ENCODE peak calls at places on chromosomes 2 and 18, in seven cellular contexts. One of them, this sample, is unnamed.

GRCh38 chr2:177622516-177622915 is 229.9 kb downstream of the AGPS start:
- DNase-seq in A549: no peak
- DNase-seq in NB4: peak
- DNase-seq in Caco-2: peak
- DNase-seq in cardiac fibroblast: no peak
- DNase-seq in gastrocnemius medialis: no peak
- DNase-seq in prostate gland: no peak
- DNase-seq in this sample: no peak

GRCh38 chr2:21035974-21036707 is 7.7 kb downstream of the APOB start:
- DNase-seq in prostate gland: no peak
- DNase-seq in cardiac fibroblast: no peak
- DNase-seq in gastrocnemius medialis: no peak
- DNase-seq in A549: no peak
- DNase-seq in NB4: no peak
- DNase-seq in Caco-2: no peak
- DNase-seq in this sample: no peak

GRCh38 chr18:58069721-58070292 is 25.8 kb downstream of the NEDD4L start:
- DNase-seq in gastrocnemius medialis: no peak
- DNase-seq in Caco-2: no peak
- DNase-seq in A549: no peak
- DNase-seq in cardiac fibroblast: no peak
- DNase-seq in NB4: no peak
- DNase-seq in prostate gland: no peak
- DNase-seq in this sample: no peak

GRCh38 chr18:6681331-6681875 is 48.1 kb upstream of the ARHGAP28 start:
- DNase-seq in cardiac fibroblast: no peak
- DNase-seq in gastrocnemius medialis: no peak
- DNase-seq in A549: no peak
- DNase-seq in Caco-2: no peak
- DNase-seq in prostate gland: no peak
- DNase-seq in NB4: no peak
- DNase-seq in this sample: no peak

GRCh38 chr2:128269358-128270305 is 49.0 kb downstream of the HS6ST1 start:
- DNase-seq in prostate gland: no peak
- DNase-seq in NB4: peak
- DNase-seq in A549: no peak
- DNase-seq in cardiac fibroblast: no peak
- DNase-seq in Caco-2: no peak
- DNase-seq in gastrocnemius medialis: no peak
- DNase-seq in this sample: no peak

GRCh38 chr2:105215586-105216192 is 25.9 kb upstream of the GPR45 start:
- DNase-seq in gastrocnemius medialis: no peak
- DNase-seq in NB4: no peak
- DNase-seq in cardiac fibroblast: no peak
- DNase-seq in Caco-2: no peak
- DNase-seq in prostate gland: no peak
- DNase-seq in A549: no peak
- DNase-seq in this sample: no peak

GRCh38 chr18:59639821-59640220 is 57.4 kb downstream of the CCBE1 start:
- DNase-seq in NB4: no peak
- DNase-seq in A549: no peak
- DNase-seq in prostate gland: no peak
- DNase-seq in cardiac fibroblast: no peak
- DNase-seq in Caco-2: no peak
- DNase-seq in gastrocnemius medialis: no peak
- DNase-seq in this sample: no peak

GRCh38 chr2:108304975-108305374 is 16.3 kb downstream of the SULT1C2 start:
- DNase-seq in Caco-2: no peak
- DNase-seq in prostate gland: no peak
- DNase-seq in gastrocnemius medialis: no peak
- DNase-seq in NB4: no peak
- DNase-seq in A549: no peak
- DNase-seq in cardiac fibroblast: no peak
- DNase-seq in this sample: peak

GRCh38 chr2:136117909-136118818 is at the start of gene CXCR4:
- DNase-seq in A549: peak
- DNase-seq in Caco-2: peak
- DNase-seq in prostate gland: peak
- DNase-seq in gastrocnemius medialis: no peak
- DNase-seq in cardiac fibroblast: peak
- DNase-seq in NB4: peak
- DNase-seq in this sample: peak

GRCh38 chr18:48921305-48922202 is 29.2 kb downstream of the SMAD7 start:
- DNase-seq in Caco-2: no peak
- DNase-seq in A549: no peak
- DNase-seq in cardiac fibroblast: no peak
- DNase-seq in gastrocnemius medialis: no peak
- DNase-seq in NB4: no peak
- DNase-seq in prostate gland: no peak
- DNase-seq in this sample: no peak

GRCh38 chr2:220373878-220374277 is 746.4 kb downstream of the SLC4A3 start:
- DNase-seq in prostate gland: no peak
- DNase-seq in A549: no peak
- DNase-seq in NB4: no peak
- DNase-seq in cardiac fibroblast: peak
- DNase-seq in gastrocnemius medialis: no peak
- DNase-seq in Caco-2: no peak
- DNase-seq in this sample: no peak

GRCh38 chr2:40283111-40283909 is 168.6 kb downstream of the SLC8A1 start:
- DNase-seq in prostate gland: no peak
- DNase-seq in A549: no peak
- DNase-seq in gastrocnemius medialis: no peak
- DNase-seq in Caco-2: no peak
- DNase-seq in cardiac fibroblast: peak
- DNase-seq in NB4: no peak
- DNase-seq in this sample: no peak

GRCh38 chr2:216486708-216487107 is 11.9 kb upstream of the RPL37A start:
- DNase-seq in NB4: peak
- DNase-seq in Caco-2: no peak
- DNase-seq in prostate gland: no peak
- DNase-seq in A549: no peak
- DNase-seq in cardiac fibroblast: peak
- DNase-seq in gastrocnemius medialis: no peak
- DNase-seq in this sample: no peak

GRCh38 chr2:17584689-17585088 is 44.2 kb downstream of the VSNL1 start:
- DNase-seq in cardiac fibroblast: no peak
- DNase-seq in Caco-2: no peak
- DNase-seq in NB4: no peak
- DNase-seq in A549: no peak
- DNase-seq in gastrocnemius medialis: no peak
- DNase-seq in prostate gland: no peak
- DNase-seq in this sample: no peak

GRCh38 chr2:53994735-53995538 is 24.1 kb upstream of the PSME4 start:
- DNase-seq in prostate gland: no peak
- DNase-seq in A549: no peak
- DNase-seq in gastrocnemius medialis: no peak
- DNase-seq in NB4: no peak
- DNase-seq in Caco-2: no peak
- DNase-seq in cardiac fibroblast: no peak
- DNase-seq in this sample: peak

GRCh38 chr2:234852941-234853340 is 98.9 kb upstream of the SH3BP4 start:
- DNase-seq in gastrocnemius medialis: no peak
- DNase-seq in Caco-2: no peak
- DNase-seq in NB4: no peak
- DNase-seq in cardiac fibroblast: no peak
- DNase-seq in prostate gland: no peak
- DNase-seq in A549: no peak
- DNase-seq in this sample: no peak

GRCh38 chr2:191618789-191619185 is 59.1 kb upstream of the NABP1 start:
- DNase-seq in Caco-2: peak
- DNase-seq in A549: no peak
- DNase-seq in cardiac fibroblast: no peak
- DNase-seq in prostate gland: no peak
- DNase-seq in gastrocnemius medialis: no peak
- DNase-seq in NB4: no peak
- DNase-seq in this sample: no peak

GRCh38 chr2:99811544-99811943 is 321.7 kb upstream of the REV1 start:
- DNase-seq in prostate gland: no peak
- DNase-seq in gastrocnemius medialis: no peak
- DNase-seq in Caco-2: no peak
- DNase-seq in cardiac fibroblast: peak
- DNase-seq in NB4: no peak
- DNase-seq in A549: no peak
- DNase-seq in this sample: no peak

GRCh38 chr18:23143059-23143831 is 8.0 kb downstream of the CABLES1 start:
- DNase-seq in A549: no peak
- DNase-seq in prostate gland: no peak
- DNase-seq in NB4: peak
- DNase-seq in cardiac fibroblast: peak
- DNase-seq in gastrocnemius medialis: no peak
- DNase-seq in Caco-2: peak
- DNase-seq in this sample: peak

GRCh38 chr2:193869564-193869963 is 1674.8 kb upstream of the TMEFF2 start:
- DNase-seq in cardiac fibroblast: no peak
- DNase-seq in A549: no peak
- DNase-seq in Caco-2: no peak
- DNase-seq in NB4: no peak
- DNase-seq in prostate gland: no peak
- DNase-seq in gastrocnemius medialis: no peak
- DNase-seq in this sample: no peak

GRCh38 chr18:5440297-5440696 is 103.5 kb downstream of the EPB41L3 start:
- DNase-seq in gastrocnemius medialis: no peak
- DNase-seq in NB4: peak
- DNase-seq in Caco-2: no peak
- DNase-seq in cardiac fibroblast: peak
- DNase-seq in A549: no peak
- DNase-seq in prostate gland: no peak
- DNase-seq in this sample: no peak

GRCh38 chr2:198756166-198756565 is 701.6 kb downstream of the SATB2 start:
- DNase-seq in gastrocnemius medialis: no peak
- DNase-seq in prostate gland: no peak
- DNase-seq in Caco-2: no peak
- DNase-seq in cardiac fibroblast: no peak
- DNase-seq in A549: no peak
- DNase-seq in NB4: no peak
- DNase-seq in this sample: no peak

GRCh38 chr2:88170472-88170892 is 336 bp downstream of the THNSL2 start:
- DNase-seq in NB4: no peak
- DNase-seq in Caco-2: no peak
- DNase-seq in cardiac fibroblast: no peak
- DNase-seq in gastrocnemius medialis: no peak
- DNase-seq in prostate gland: peak
- DNase-seq in A549: no peak
- DNase-seq in this sample: no peak

GRCh38 chr2:166632616-166633015 is 138.6 kb upstream of the SCN7A start:
- DNase-seq in prostate gland: no peak
- DNase-seq in cardiac fibroblast: peak
- DNase-seq in A549: no peak
- DNase-seq in NB4: no peak
- DNase-seq in gastrocnemius medialis: no peak
- DNase-seq in Caco-2: no peak
- DNase-seq in this sample: no peak

GRCh38 chr2:239216614-239217273 is 184.1 kb downstream of the HDAC4 start:
- DNase-seq in NB4: peak
- DNase-seq in prostate gland: no peak
- DNase-seq in Caco-2: no peak
- DNase-seq in A549: no peak
- DNase-seq in cardiac fibroblast: no peak
- DNase-seq in gastrocnemius medialis: no peak
- DNase-seq in this sample: peak

GRCh38 chr2:202037086-202037485 is 3.4 kb downstream of the FZD7 start:
- DNase-seq in Caco-2: no peak
- DNase-seq in A549: no peak
- DNase-seq in cardiac fibroblast: no peak
- DNase-seq in prostate gland: no peak
- DNase-seq in NB4: no peak
- DNase-seq in gastrocnemius medialis: no peak
- DNase-seq in this sample: no peak

GRCh38 chr2:202035089-202035940 is 1.7 kb downstream of the FZD7 start:
- DNase-seq in NB4: no peak
- DNase-seq in A549: no peak
- DNase-seq in Caco-2: no peak
- DNase-seq in gastrocnemius medialis: peak
- DNase-seq in prostate gland: peak
- DNase-seq in cardiac fibroblast: peak
- DNase-seq in this sample: peak

GRCh38 chr2:202038471-202039277 is 5.0 kb downstream of the FZD7 start:
- DNase-seq in Caco-2: peak
- DNase-seq in gastrocnemius medialis: peak
- DNase-seq in A549: peak
- DNase-seq in NB4: no peak
- DNase-seq in prostate gland: peak
- DNase-seq in cardiac fibroblast: no peak
- DNase-seq in this sample: no peak

GRCh38 chr2:202035941-202036372 is 2.3 kb downstream of the FZD7 start:
- DNase-seq in A549: no peak
- DNase-seq in NB4: no peak
- DNase-seq in prostate gland: peak
- DNase-seq in gastrocnemius medialis: no peak
- DNase-seq in Caco-2: no peak
- DNase-seq in cardiac fibroblast: no peak
- DNase-seq in this sample: peak

GRCh38 chr2:202036601-202037037 is 3.0 kb downstream of the FZD7 start:
- DNase-seq in prostate gland: no peak
- DNase-seq in cardiac fibroblast: no peak
- DNase-seq in A549: no peak
- DNase-seq in Caco-2: no peak
- DNase-seq in NB4: no peak
- DNase-seq in gastrocnemius medialis: no peak
- DNase-seq in this sample: no peak
- H3K4me3 ChIP-seq in prostate gland: peak
- H3K4me3 ChIP-seq in cardiac fibroblast: no peak
- H3K4me3 ChIP-seq in A549: no peak
- H3K4me3 ChIP-seq in Caco-2: peak
- H3K4me3 ChIP-seq in NB4: no peak
- H3K4me3 ChIP-seq in gastrocnemius medialis: peak
- H3K4me3 ChIP-seq in this sample: no peak

DNA sequence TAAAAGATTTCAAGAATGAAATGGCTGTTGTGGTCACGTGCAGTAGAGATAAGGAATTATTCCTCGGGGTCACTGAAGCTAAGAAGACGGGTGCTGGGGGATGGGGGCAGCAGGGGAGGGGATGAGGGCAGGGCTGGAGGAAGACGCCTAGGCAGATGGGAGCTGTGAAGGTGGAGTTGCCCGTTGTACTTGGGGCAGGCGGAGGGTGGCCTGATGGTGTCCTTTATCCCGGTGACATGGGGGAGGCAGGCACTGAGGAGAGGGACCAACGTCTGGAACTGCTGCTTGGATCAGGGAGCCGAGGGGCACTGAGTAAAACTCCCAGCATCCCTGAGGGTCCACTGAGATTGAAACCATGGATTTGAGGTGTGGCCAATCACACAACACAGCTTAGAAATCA is 64.9 kb downstream of the ZCCHC2 start:
- DNase-seq in cardiac fibroblast: no peak
- DNase-seq in A549: no peak
- DNase-seq in prostate gland: no peak
- DNase-seq in Caco-2: no peak
- DNase-seq in gastrocnemius medialis: no peak
- DNase-seq in NB4: no peak
- DNase-seq in this sample: no peak
- TF ChIP-seq CTCF in cardiac fibroblast: no peak
- TF ChIP-seq CTCF in A549: no peak
- TF ChIP-seq CTCF in prostate gland: no peak
- TF ChIP-seq CTCF in Caco-2: no peak
- TF ChIP-seq CTCF in gastrocnemius medialis: no peak
- TF ChIP-seq CTCF in NB4: no peak
- TF ChIP-seq CTCF in this sample: no peak

GRCh38 chr2:230797515-230798495 is 66.9 kb upstream of the ITM2C start:
- DNase-seq in gastrocnemius medialis: no peak
- DNase-seq in prostate gland: no peak
- DNase-seq in NB4: peak
- DNase-seq in cardiac fibroblast: peak
- DNase-seq in Caco-2: no peak
- DNase-seq in A549: no peak
- DNase-seq in this sample: peak
- H3K4me3 ChIP-seq in gastrocnemius medialis: no peak
- H3K4me3 ChIP-seq in prostate gland: no peak
- H3K4me3 ChIP-seq in NB4: no peak
- H3K4me3 ChIP-seq in cardiac fibroblast: no peak
- H3K4me3 ChIP-seq in Caco-2: no peak
- H3K4me3 ChIP-seq in A549: no peak
- H3K4me3 ChIP-seq in this sample: no peak

GRCh38 chr18:42274488-42275137 is 319.6 kb downstream of the PIK3C3 start:
- DNase-seq in prostate gland: no peak
- DNase-seq in gastrocnemius medialis: no peak
- DNase-seq in NB4: peak
- DNase-seq in cardiac fibroblast: peak
- DNase-seq in A549: no peak
- DNase-seq in Caco-2: peak
- DNase-seq in this sample: peak
- TF ChIP-seq CTCF in prostate gland: no peak
- TF ChIP-seq CTCF in gastrocnemius medialis: no peak
- TF ChIP-seq CTCF in NB4: peak
- TF ChIP-seq CTCF in cardiac fibroblast: peak
- TF ChIP-seq CTCF in A549: no peak
- TF ChIP-seq CTCF in Caco-2: peak
- TF ChIP-seq CTCF in this sample: no peak

This sample was measured in GM12865.